ENCODE peak calls at places on chromosomes 13 and 19, in four cellular contexts. J, M, H and L are unnamed samples.

GRCh38 chr13:45678282-45678681 is 23.8 kb upstream of the CBY2 start:
- DNase-seq in J (no peak), M (no peak), H (peak; percentile 71), L (no peak)

GRCh38 chr13:110773480-110773879 is 60.0 kb downstream of the ING1 start:
- DNase-seq in J (no peak), M (no peak), H (no peak), L (no peak)

GRCh38 chr13:113483504-113484287 is 6.8 kb downstream of the DCUN1D2 start:
- DNase-seq in J (no peak), M (no peak), H (no peak), L (no peak)

GRCh38 chr13:90899411-90899810 is 448.1 kb upstream of the MIR17HG start:
- DNase-seq in J (no peak), M (no peak), H (no peak), L (no peak)

GRCh38 chr13:24306632-24307031 is 2.7 kb upstream of the C1QTNF9 start:
- DNase-seq in J (peak; percentile 12), M (no peak), H (no peak), L (no peak)

GRCh38 chr13:25085125-25085742 is 10.7 kb upstream of the PABPC3 start:
- DNase-seq in J (peak; percentile 43), M (peak; percentile 46), H (peak; percentile 68), L (peak; percentile 54)

GRCh38 chr19:5961969-5962945 is 15.7 kb downstream of the RANBP3 start:
- DNase-seq in J (peak; percentile 70), M (no peak), H (peak; percentile 59), L (no peak)

GRCh38 chr13:43846496-43846895 is 33.0 kb downstream of the CCDC122 start:
- DNase-seq in J (no peak), M (no peak), H (no peak), L (no peak)

GRCh38 chr13:53782400-53783030 is 753.9 kb downstream of the OLFM4 start:
- DNase-seq in J (peak; percentile 63), M (peak; percentile 30), H (peak; percentile 40), L (no peak)

GRCh38 chr19:16076958-16077611 is 790 bp downstream of the TPM4 start:
- DNase-seq in J (no peak), M (peak; percentile 58), H (peak; percentile 85), L (peak; percentile 64)

GRCh38 chr13:59774511-59774911 is 389.2 kb downstream of the DIAPH3 start:
- DNase-seq in J (peak; percentile 78), M (no peak), H (no peak), L (no peak)

GRCh38 chr19:54662730-54663129 is at the start of gene LILRB4:
- DNase-seq in J (no peak), M (no peak), H (no peak), L (peak; percentile 41)

GRCh38 chr19:44356383-44357111 is at the start of gene ZNF112:
- DNase-seq in J (peak; percentile 91), M (peak; percentile 89), H (peak; percentile 58), L (peak; percentile 82)

GRCh38 chr13:44617648-44618047 is 41.5 kb upstream of the TSC22D1 start:
- DNase-seq in J (no peak), M (no peak), H (no peak), L (no peak)

GRCh38 chr13:20525144-20525600 is 485 bp downstream of the CRYL1 start:
- DNase-seq in J (no peak), M (no peak), H (peak; percentile 66), L (peak; percentile 25)

GRCh38 chr13:44747179-44747578 is 171.0 kb upstream of the TSC22D1 start:
- DNase-seq in J (no peak), M (no peak), H (no peak), L (no peak)

DNA sequence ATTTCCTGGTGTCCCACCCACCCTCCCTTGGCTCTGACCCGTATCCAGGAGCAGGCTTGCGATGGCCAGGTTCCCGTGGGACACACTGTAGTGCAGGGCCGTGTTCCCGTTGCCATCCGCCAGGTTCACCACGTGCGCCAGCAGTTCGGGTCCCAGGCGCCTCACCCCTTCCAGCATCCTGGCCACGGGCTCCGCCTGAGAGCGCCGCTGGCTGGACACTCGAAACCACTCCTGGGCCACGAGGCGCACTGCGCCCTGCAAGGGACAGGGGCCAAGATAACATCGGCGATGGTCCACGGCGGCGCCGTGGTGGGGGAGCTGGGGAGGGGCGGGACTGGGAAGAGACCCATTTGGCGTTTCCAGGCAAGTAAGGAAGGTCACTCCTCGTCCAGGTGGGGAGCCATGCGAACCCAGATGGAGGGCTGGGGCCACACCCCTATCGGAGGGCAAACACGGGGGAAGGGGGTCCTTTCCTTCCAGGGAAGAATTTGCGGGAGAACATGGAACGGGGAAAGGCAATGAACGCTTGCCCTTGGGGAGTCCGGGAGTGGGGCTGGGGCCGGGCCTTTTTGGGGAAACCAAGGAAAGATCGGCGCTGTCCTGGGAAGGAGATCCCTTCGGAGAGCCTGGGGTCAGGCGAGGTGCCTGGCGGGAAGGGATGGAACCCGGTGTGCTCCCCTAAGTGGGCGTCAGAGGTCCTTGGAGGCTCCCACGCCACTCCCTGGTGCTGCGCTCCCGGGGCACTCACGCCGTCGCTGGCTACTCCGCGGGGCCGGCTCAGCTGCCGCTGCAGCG is 9.9 kb downstream of the KANK3 start:
- DNase-seq in J (no peak), M (no peak), H (peak; percentile 75), L (no peak)
- H3K4me3 ChIP-seq in J (no peak overlapping the region), M (no peak overlapping the region), H (peak overlapping the region; percentile 49), L (no peak overlapping the region)

GRCh38 chr19:45376045-45376724 is 5.8 kb upstream of the ERCC2 start:
- DNase-seq in J (peak; percentile 87), M (no peak), H (peak; percentile 76), L (peak; percentile 51)

GRCh38 chr19:45364696-45365095 is 5.7 kb downstream of the ERCC2 start:
- DNase-seq in J (no peak), M (no peak), H (peak; percentile 30), L (no peak)

GRCh38 chr19:45368127-45368526 is 2.2 kb downstream of the ERCC2 start:
- DNase-seq in J (no peak), M (no peak), H (no peak), L (no peak)

GRCh38 chr19:45368737-45369340 is 1.5 kb downstream of the ERCC2 start:
- DNase-seq in J (no peak), M (no peak), H (peak; percentile 68), L (no peak)

DNA sequence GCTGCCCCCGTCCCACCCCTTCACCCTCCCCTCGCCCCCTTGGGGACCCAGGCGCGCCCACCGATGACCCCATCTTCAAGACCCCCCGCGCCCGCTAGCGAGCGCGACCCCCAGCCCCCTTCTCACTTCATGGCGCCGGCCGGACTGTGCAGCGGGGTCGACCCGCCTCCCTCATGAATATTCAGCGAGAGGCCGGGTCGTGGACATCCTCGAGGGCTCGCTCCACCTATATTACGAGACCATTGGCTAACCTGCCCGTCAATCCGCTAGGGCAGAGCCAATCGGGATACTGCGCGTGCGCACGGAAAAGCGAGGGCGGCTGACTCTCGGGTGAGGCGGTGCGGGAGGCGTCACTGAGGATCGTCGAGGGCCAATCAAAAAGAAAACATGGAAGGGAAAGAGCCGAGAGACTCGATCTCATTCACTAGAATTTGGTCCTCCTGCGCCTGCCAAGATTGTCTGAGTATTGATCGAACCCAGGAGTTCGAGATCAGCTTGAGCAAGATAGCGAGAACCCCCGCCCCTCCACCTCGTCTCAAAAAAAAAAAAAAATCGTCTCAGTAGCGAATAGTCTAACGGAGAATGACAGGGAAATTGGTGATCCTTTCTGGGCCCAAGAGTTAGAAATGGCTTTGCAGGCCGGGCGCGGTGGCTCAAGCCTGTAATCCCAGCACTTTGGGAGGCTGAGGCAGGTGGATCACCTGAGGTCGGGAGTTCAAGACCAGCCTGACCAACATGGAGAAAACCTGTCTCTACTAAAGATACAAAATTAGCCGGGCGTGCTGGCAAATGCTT is at the start of gene ERCC2:
- DNase-seq in J (peak; percentile 99), M (peak; percentile 98), H (peak; percentile 100), L (peak; percentile 100)
- H3K4me3 ChIP-seq in J (peak within 1 kb of the TSS; percentile 83), M (peak within 1 kb of the TSS; percentile 76), H (peak within 1 kb of the TSS; percentile 94), L (peak within 1 kb of the TSS; percentile 48)

DNA sequence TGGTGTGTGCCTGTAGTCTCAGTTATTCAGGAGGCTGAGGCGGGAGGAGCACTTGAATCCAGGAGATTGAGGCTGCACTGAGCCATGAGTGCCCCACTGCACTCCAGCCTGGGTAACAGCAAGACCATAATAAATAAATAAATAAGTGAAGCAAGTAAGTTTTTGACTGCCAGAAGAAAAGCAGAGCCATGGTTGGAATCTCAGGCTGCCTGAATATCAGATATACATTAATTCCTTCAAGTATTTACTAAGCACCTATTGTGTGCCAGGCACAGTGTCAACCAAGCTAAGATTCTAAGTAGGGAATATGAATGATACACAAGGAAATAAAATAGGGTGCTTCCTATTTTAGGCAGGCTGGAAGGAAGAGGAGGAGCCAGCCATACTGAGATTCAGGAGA is 1.4 kb downstream of the GDF15 start:
- DNase-seq in J (no peak), M (no peak), H (no peak), L (no peak)
- H3K4me3 ChIP-seq in J (peak overlapping the region; percentile 58), M (peak overlapping the region; percentile 45), H (peak overlapping the region; percentile 32), L (no peak overlapping the region)

DNA sequence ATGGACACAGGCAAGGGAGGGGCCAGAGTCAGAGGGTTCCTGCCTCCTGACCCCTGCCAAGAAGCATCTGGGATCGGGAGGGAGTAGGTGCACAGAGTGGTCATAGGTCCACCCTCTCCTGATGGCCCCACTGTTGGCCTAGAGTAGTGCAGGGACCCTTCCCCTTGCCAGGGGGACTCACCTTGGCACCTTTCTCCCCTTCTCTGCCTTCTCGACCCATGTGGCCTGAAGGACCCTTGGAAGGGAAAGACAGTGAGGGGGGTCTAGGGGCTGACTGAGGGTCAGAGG is 33.3 kb upstream of the OLFM2 start:
- DNase-seq in J (no peak), M (no peak), H (peak; percentile 44), L (no peak)
- H3K4me3 ChIP-seq in J (no peak overlapping the region), M (no peak overlapping the region), H (no peak overlapping the region), L (no peak overlapping the region)

DNA sequence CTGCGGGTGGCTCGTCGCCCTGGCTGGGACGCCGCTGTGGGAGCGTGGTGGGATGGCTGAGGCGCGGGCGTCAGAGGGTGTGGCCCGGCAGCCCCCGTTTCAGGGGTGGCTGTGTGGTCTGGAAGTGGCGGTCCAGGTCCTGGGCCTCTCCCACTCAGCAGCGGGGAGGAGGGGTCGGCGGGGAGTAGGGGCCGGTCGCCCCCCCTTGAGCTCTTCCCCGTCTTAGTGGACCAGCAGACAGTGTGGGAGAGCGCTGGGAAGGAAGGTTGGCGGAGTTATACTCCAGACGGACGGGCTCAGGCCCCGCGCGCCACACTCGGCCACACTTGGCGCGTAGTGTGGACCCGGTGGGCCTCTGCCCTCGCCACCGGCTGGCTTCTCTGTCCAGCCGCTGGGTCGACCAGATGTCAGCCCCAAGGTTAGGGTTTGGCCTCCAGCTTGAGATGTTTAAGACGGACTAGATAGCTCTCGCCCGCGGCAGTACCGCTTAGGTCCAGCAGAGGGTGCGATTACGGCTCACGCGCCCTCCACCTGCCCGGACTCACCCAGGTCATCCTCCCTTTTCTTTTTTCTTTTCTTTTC is 21.7 kb upstream of the ZNF429 start:
- DNase-seq in J (no peak), M (peak; percentile 74), H (peak; percentile 88), L (peak; percentile 23)
- H3K4me3 ChIP-seq in J (no peak overlapping the region), M (peak overlapping the region; percentile 48), H (no peak overlapping the region), L (no peak overlapping the region)

DNA sequence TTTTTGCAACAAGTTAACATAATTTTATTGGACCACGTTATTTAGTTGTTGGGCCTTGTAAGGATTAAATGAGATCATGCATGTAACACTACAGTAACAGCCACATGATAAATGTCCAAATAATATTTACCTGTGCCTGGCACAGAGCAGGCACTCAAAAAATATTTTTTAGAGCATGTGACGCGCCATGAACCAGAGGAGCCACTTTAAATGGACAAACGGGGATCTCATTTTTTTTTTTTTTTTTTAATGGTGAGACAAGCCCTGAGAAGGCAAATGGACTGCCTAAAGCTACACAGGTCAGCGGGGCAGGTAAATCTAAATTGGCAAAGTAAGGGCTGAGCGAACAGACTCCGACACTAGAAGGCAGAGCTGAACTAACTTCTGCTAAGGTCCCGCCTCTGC is 840 bp upstream of the RPS19 start:
- DNase-seq in J (no peak), M (no peak), H (no peak), L (no peak)
- H3K4me3 ChIP-seq in J (peak overlapping the region; percentile 79), M (peak overlapping the region; percentile 91), H (peak overlapping the region; percentile 2), L (peak overlapping the region; percentile 15)